ENCODE peak calls at places on chromosome 3, in seven cellular contexts. M, L, B, Q, R, J and G are unnamed samples.

GRCh38 chr3:101730839-101731238 is 6.4 kb downstream of the CEP97 start:
- DNase-seq in M (no peak), L (no peak), B (no peak), Q (no peak), R (no peak), J (no peak), G (no peak)

GRCh38 chr3:64438837-64439236 is 213.6 kb upstream of the PRICKLE2 start:
- DNase-seq in M (no peak), L (peak; percentile 11), B (no peak), Q (no peak), R (peak; percentile 46), J (no peak), G (no peak)

GRCh38 chr3:195812366-195812765 is 637 bp upstream of the MUC4 start:
- DNase-seq in M (no peak), L (no peak), B (no peak), Q (no peak), R (no peak), J (no peak), G (no peak)

GRCh38 chr3:66037330-66037985 is 1.3 kb downstream of the MAGI1 start:
- DNase-seq in M (peak; percentile 58), L (peak; percentile 39), B (peak; percentile 48), Q (peak; percentile 47), R (peak; percentile 74), J (peak; percentile 40), G (peak; percentile 44)

GRCh38 chr3:24579008-24579407 is 84.4 kb upstream of the THRB start:
- DNase-seq in M (no peak), L (no peak), B (no peak), Q (no peak), R (peak; percentile 28), J (no peak), G (no peak)

GRCh38 chr3:101200461-101200860 is 119.9 kb downstream of the IMPG2 start:
- DNase-seq in M (no peak), L (no peak), B (peak; percentile 57), Q (no peak), R (no peak), J (no peak), G (no peak)

GRCh38 chr3:99498544-99499234 is 139.7 kb upstream of the COL8A1 start:
- DNase-seq in M (no peak), L (no peak), B (peak; percentile 22), Q (peak; percentile 35), R (no peak), J (no peak), G (no peak)

GRCh38 chr3:56700136-56700535 is 17.1 kb upstream of the TASOR start:
- DNase-seq in M (no peak), L (no peak), B (no peak), Q (no peak), R (no peak), J (peak; percentile 22), G (no peak)

GRCh38 chr3:12679468-12679867 is 15.6 kb upstream of the RAF1 start:
- DNase-seq in M (no peak), L (no peak), B (no peak), Q (peak; percentile 42), R (no peak), J (peak; percentile 94), G (no peak)

GRCh38 chr3:134650431-134651346 is at the start of gene KY:
- DNase-seq in M (peak; percentile 30), L (peak; percentile 77), B (peak; percentile 66), Q (peak; percentile 47), R (peak; percentile 77), J (no peak), G (peak; percentile 21)

GRCh38 chr3:122714269-122714668 is 33.6 kb downstream of the PARP14 start:
- DNase-seq in M (no peak), L (no peak), B (no peak), Q (no peak), R (no peak), J (no peak), G (no peak)

GRCh38 chr3:32009101-32009500 is 27.6 kb downstream of the ZNF860 start:
- DNase-seq in M (no peak), L (no peak), B (no peak), Q (no peak), R (no peak), J (peak; percentile 90), G (no peak)

GRCh38 chr3:114259566-114259965 is 22.2 kb upstream of the ZNF80 start:
- DNase-seq in M (no peak), L (no peak), B (no peak), Q (no peak), R (no peak), J (no peak), G (no peak)

GRCh38 chr3:4359805-4360502 is 56.8 kb downstream of the SETMAR start:
- DNase-seq in M (no peak), L (no peak), B (no peak), Q (no peak), R (no peak), J (no peak), G (no peak)

GRCh38 chr3:32261545-32261944 is 23.1 kb downstream of the CMTM8 start:
- DNase-seq in M (no peak), L (no peak), B (no peak), Q (no peak), R (no peak), J (no peak), G (no peak)

GRCh38 chr3:45041666-45042065 is 15.6 kb downstream of the CLEC3B start:
- DNase-seq in M (no peak), L (no peak), B (no peak), Q (no peak), R (no peak), J (no peak), G (no peak)

GRCh38 chr3:84980011-84980410 is 21.2 kb downstream of the CADM2 start:
- DNase-seq in M (no peak), L (no peak), B (no peak), Q (no peak), R (peak; percentile 28), J (no peak), G (no peak)

GRCh38 chr3:171552525-171552924 is 92.3 kb upstream of the TNIK start:
- DNase-seq in M (no peak), L (no peak), B (no peak), Q (no peak), R (no peak), J (no peak), G (no peak)

DNA sequence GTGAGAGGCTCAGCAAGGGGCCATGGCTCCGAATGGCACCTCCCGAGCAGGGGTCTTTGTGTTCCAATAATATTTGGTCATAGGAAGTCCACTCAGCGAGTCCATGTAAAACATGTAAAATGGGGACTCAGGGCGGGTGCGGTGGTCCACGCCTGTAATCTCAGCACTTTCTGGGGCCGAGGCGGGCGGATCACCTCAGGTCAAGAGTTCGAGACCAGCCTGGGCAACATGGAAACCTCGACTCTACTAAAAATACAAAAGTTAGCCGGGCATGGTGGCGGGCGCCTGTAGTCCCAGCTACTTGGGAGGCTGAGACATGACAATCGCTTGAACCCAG is 26.4 kb downstream of the EFCC1 start:
- DNase-seq in M (no peak), L (no peak), B (no peak), Q (no peak), R (no peak), J (no peak), G (no peak)
- TF ChIP-seq CTCF in M (no peak), L (no peak), B (no peak), Q (no peak), R (no peak), J (no peak), G (no peak)

DNA sequence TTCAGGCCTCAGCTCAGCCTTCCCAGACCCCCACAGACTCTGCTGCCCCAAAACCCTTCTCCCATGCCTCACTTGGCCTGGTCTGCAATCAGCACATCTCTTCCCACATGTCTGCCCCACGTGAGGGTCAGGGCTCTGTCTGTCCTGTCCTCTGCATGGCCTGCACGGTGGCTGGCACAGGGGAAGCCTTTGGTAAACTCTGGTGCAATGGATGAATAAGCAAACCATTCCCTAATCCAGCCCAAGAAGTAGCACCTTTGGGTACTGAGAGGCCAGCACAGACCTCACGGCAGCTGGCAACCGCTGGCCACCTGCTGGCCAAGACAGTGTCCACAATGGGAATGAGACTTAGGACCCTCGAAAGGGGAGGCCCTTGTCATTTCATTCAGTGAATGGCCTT is 27.7 kb downstream of the ABTB1 start:
- DNase-seq in M (no peak), L (no peak), B (no peak), Q (no peak), R (peak; percentile 48), J (no peak), G (no peak)
- TF ChIP-seq CTCF in M (no peak), L (peak; percentile 21), B (no peak), Q (no peak), R (peak; percentile 41), J (no peak), G (no peak)

GRCh38 chr3:185988080-185988815 is 50.4 kb upstream of the TRA2B start:
- DNase-seq in M (no peak), L (no peak), B (no peak), Q (no peak), R (peak; percentile 38), J (no peak), G (no peak)
- TF ChIP-seq CTCF in M (no peak), L (no peak), B (no peak), Q (no peak), R (peak; percentile 39), J (no peak), G (no peak)

GRCh38 chr3:52106951-52107611 is 47.1 kb downstream of the POC1A start:
- DNase-seq in M (no peak), L (no peak), B (no peak), Q (no peak), R (no peak), J (no peak), G (no peak)

GRCh38 chr3:52110502-52110901 is 43.7 kb downstream of the POC1A start:
- DNase-seq in M (no peak), L (no peak), B (no peak), Q (no peak), R (no peak), J (no peak), G (no peak)

GRCh38 chr3:52112056-52112455 is 42.2 kb downstream of the POC1A start:
- DNase-seq in M (peak; percentile 1), L (no peak), B (no peak), Q (no peak), R (no peak), J (no peak), G (no peak)

GRCh38 chr3:52109556-52110380 is 44.5 kb downstream of the POC1A start:
- DNase-seq in M (peak; percentile 3), L (no peak), B (peak; percentile 65), Q (peak; percentile 68), R (no peak), J (no peak), G (no peak)

DNA sequence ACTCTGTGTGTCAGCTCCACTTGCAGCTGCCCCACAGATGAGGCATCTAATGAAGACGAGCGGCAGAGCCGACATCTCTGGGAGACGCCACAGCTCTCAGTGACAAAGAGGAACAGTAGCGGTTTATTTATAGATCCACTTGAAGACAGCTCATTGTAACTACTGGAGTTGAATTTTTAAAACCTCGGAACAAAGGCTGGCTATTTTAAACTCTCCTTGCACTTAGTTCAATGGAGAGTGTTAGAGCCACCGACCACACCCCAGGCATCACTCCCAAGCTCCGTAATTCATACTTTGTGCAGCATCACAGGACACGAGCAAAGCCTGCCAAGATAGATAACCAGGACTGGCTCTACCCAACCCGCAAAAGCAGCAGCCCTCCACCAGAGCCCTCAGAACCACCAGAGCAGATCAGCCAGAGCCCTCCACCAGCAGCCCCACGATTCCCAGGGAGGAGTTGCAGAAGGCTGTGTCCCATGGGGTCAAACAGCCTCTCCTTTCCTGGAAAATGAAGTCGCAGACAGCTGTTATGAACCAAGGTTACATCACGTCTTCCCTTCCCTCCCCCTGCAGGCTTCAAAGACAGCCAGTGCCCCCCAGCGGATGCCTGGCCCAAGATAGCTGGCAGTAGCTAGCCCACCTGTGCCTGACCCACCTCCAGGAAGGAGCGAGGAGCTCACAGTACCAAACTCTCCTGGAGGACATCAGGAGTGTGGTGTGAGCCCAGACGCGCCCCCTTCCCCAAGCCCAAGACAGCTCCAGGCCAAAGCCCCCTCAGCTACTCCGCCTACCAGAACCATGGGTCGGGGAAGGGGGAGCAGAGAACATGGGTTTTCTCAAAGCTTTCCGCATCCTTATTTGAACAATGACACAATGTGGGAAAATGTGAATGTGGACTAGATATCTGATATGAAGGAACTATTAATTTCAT is 45.7 kb downstream of the POC1A start:
- DNase-seq in M (no peak), L (no peak), B (peak; percentile 48), Q (peak; percentile 49), R (no peak), J (no peak), G (no peak)
- TF ChIP-seq CTCF in M (no peak), L (no peak), B (peak; percentile 30), Q (peak; percentile 36), R (no peak), J (no peak), G (no peak)